ENCODE peak calls at places on chromosomes 4 and X, in nine cellular contexts. One of them, this sample, is unnamed.

GRCh38 chr4:46123872-46124755 is at the start of gene GABRG1:
- DNase-seq in NCI-H146: no peak
- DNase-seq in SJSA1: no peak
- DNase-seq in stimulated activated CD4-positive, alpha-beta T cell treated with anti-CD3 and anti-CD28 coated beads, TNF-alpha, amount 100 ng/mL, for 1 hour: no peak
- DNase-seq in RKO: no peak
- DNase-seq in Caco-2: no peak
- DNase-seq in effector memory CD8-positive, alpha-beta T cell: no peak
- DNase-seq in hippocampal formation: peak
- DNase-seq in AG20443: no peak
- DNase-seq in this sample: no peak

GRCh38 chr4:168540865-168541607 is 44.2 kb downstream of the PALLD start:
- DNase-seq in NCI-H146: no peak
- DNase-seq in SJSA1: peak
- DNase-seq in stimulated activated CD4-positive, alpha-beta T cell treated with anti-CD3 and anti-CD28 coated beads, TNF-alpha, amount 100 ng/mL, for 1 hour: no peak
- DNase-seq in RKO: no peak
- DNase-seq in Caco-2: no peak
- DNase-seq in effector memory CD8-positive, alpha-beta T cell: no peak
- DNase-seq in hippocampal formation: no peak
- DNase-seq in AG20443: no peak
- DNase-seq in this sample: no peak

GRCh38 chrX:51608071-51608470 is 10.6 kb downstream of the CENPVL3 start:
- DNase-seq in NCI-H146: no peak
- DNase-seq in SJSA1: no peak
- DNase-seq in stimulated activated CD4-positive, alpha-beta T cell treated with anti-CD3 and anti-CD28 coated beads, TNF-alpha, amount 100 ng/mL, for 1 hour: no peak
- DNase-seq in RKO: no peak
- DNase-seq in Caco-2: no peak
- DNase-seq in effector memory CD8-positive, alpha-beta T cell: no peak
- DNase-seq in hippocampal formation: no peak
- DNase-seq in AG20443: peak
- DNase-seq in this sample: no peak

GRCh38 chr4:4914059-4914820 is 54.8 kb downstream of the MSX1 start:
- DNase-seq in NCI-H146: no peak
- DNase-seq in SJSA1: no peak
- DNase-seq in stimulated activated CD4-positive, alpha-beta T cell treated with anti-CD3 and anti-CD28 coated beads, TNF-alpha, amount 100 ng/mL, for 1 hour: no peak
- DNase-seq in RKO: peak
- DNase-seq in Caco-2: no peak
- DNase-seq in effector memory CD8-positive, alpha-beta T cell: no peak
- DNase-seq in hippocampal formation: no peak
- DNase-seq in AG20443: peak
- DNase-seq in this sample: no peak

GRCh38 chrX:7069556-7069955 is 78.0 kb upstream of the STS start:
- DNase-seq in NCI-H146: no peak
- DNase-seq in SJSA1: no peak
- DNase-seq in stimulated activated CD4-positive, alpha-beta T cell treated with anti-CD3 and anti-CD28 coated beads, TNF-alpha, amount 100 ng/mL, for 1 hour: no peak
- DNase-seq in RKO: no peak
- DNase-seq in Caco-2: peak
- DNase-seq in effector memory CD8-positive, alpha-beta T cell: no peak
- DNase-seq in hippocampal formation: no peak
- DNase-seq in AG20443: no peak
- DNase-seq in this sample: no peak

GRCh38 chr4:86831262-86832090 is 17.7 kb downstream of the SLC10A6 start:
- DNase-seq in NCI-H146: peak
- DNase-seq in SJSA1: peak
- DNase-seq in stimulated activated CD4-positive, alpha-beta T cell treated with anti-CD3 and anti-CD28 coated beads, TNF-alpha, amount 100 ng/mL, for 1 hour: no peak
- DNase-seq in RKO: no peak
- DNase-seq in Caco-2: no peak
- DNase-seq in effector memory CD8-positive, alpha-beta T cell: no peak
- DNase-seq in hippocampal formation: no peak
- DNase-seq in AG20443: peak
- DNase-seq in this sample: no peak

GRCh38 chr4:6195602-6196319 is 4.6 kb downstream of the JAKMIP1 start:
- DNase-seq in NCI-H146: peak
- DNase-seq in SJSA1: no peak
- DNase-seq in stimulated activated CD4-positive, alpha-beta T cell treated with anti-CD3 and anti-CD28 coated beads, TNF-alpha, amount 100 ng/mL, for 1 hour: no peak
- DNase-seq in RKO: no peak
- DNase-seq in Caco-2: no peak
- DNase-seq in effector memory CD8-positive, alpha-beta T cell: no peak
- DNase-seq in hippocampal formation: no peak
- DNase-seq in AG20443: no peak
- DNase-seq in this sample: no peak

GRCh38 chrX:39652336-39652735 is 445.4 kb downstream of the BCOR start:
- DNase-seq in NCI-H146: peak
- DNase-seq in SJSA1: peak
- DNase-seq in stimulated activated CD4-positive, alpha-beta T cell treated with anti-CD3 and anti-CD28 coated beads, TNF-alpha, amount 100 ng/mL, for 1 hour: no peak
- DNase-seq in RKO: no peak
- DNase-seq in Caco-2: peak
- DNase-seq in effector memory CD8-positive, alpha-beta T cell: no peak
- DNase-seq in hippocampal formation: no peak
- DNase-seq in AG20443: peak
- DNase-seq in this sample: peak

GRCh38 chrX:20980426-20980825 is 393.8 kb upstream of the CNKSR2 start:
- DNase-seq in NCI-H146: no peak
- DNase-seq in SJSA1: no peak
- DNase-seq in stimulated activated CD4-positive, alpha-beta T cell treated with anti-CD3 and anti-CD28 coated beads, TNF-alpha, amount 100 ng/mL, for 1 hour: no peak
- DNase-seq in RKO: no peak
- DNase-seq in Caco-2: no peak
- DNase-seq in effector memory CD8-positive, alpha-beta T cell: no peak
- DNase-seq in hippocampal formation: no peak
- DNase-seq in AG20443: no peak
- DNase-seq in this sample: no peak

GRCh38 chr4:23084559-23085248 is 392.0 kb downstream of the GBA3 start:
- DNase-seq in NCI-H146: no peak
- DNase-seq in SJSA1: peak
- DNase-seq in stimulated activated CD4-positive, alpha-beta T cell treated with anti-CD3 and anti-CD28 coated beads, TNF-alpha, amount 100 ng/mL, for 1 hour: no peak
- DNase-seq in RKO: peak
- DNase-seq in Caco-2: no peak
- DNase-seq in effector memory CD8-positive, alpha-beta T cell: no peak
- DNase-seq in hippocampal formation: no peak
- DNase-seq in AG20443: peak
- DNase-seq in this sample: no peak

GRCh38 chr4:168846414-168846813 is 163.6 kb downstream of the CBR4 start:
- DNase-seq in NCI-H146: no peak
- DNase-seq in SJSA1: no peak
- DNase-seq in stimulated activated CD4-positive, alpha-beta T cell treated with anti-CD3 and anti-CD28 coated beads, TNF-alpha, amount 100 ng/mL, for 1 hour: no peak
- DNase-seq in RKO: no peak
- DNase-seq in Caco-2: no peak
- DNase-seq in effector memory CD8-positive, alpha-beta T cell: no peak
- DNase-seq in hippocampal formation: no peak
- DNase-seq in AG20443: no peak
- DNase-seq in this sample: no peak

GRCh38 chr4:147481577-147482109 is 746 bp downstream of the EDNRA start:
- DNase-seq in NCI-H146: no peak
- DNase-seq in SJSA1: no peak
- DNase-seq in stimulated activated CD4-positive, alpha-beta T cell treated with anti-CD3 and anti-CD28 coated beads, TNF-alpha, amount 100 ng/mL, for 1 hour: no peak
- DNase-seq in RKO: no peak
- DNase-seq in Caco-2: no peak
- DNase-seq in effector memory CD8-positive, alpha-beta T cell: no peak
- DNase-seq in hippocampal formation: no peak
- DNase-seq in AG20443: peak
- DNase-seq in this sample: no peak

GRCh38 chrX:135974279-135974856 is 580 bp upstream of the MMGT1 start:
- DNase-seq in NCI-H146: peak
- DNase-seq in SJSA1: peak
- DNase-seq in stimulated activated CD4-positive, alpha-beta T cell treated with anti-CD3 and anti-CD28 coated beads, TNF-alpha, amount 100 ng/mL, for 1 hour: peak
- DNase-seq in RKO: peak
- DNase-seq in Caco-2: peak
- DNase-seq in effector memory CD8-positive, alpha-beta T cell: peak
- DNase-seq in hippocampal formation: peak
- DNase-seq in AG20443: no peak
- DNase-seq in this sample: peak

GRCh38 chr4:181908168-181908567 is 335.0 kb upstream of the TENM3 start:
- DNase-seq in NCI-H146: no peak
- DNase-seq in SJSA1: no peak
- DNase-seq in stimulated activated CD4-positive, alpha-beta T cell treated with anti-CD3 and anti-CD28 coated beads, TNF-alpha, amount 100 ng/mL, for 1 hour: no peak
- DNase-seq in RKO: no peak
- DNase-seq in Caco-2: no peak
- DNase-seq in effector memory CD8-positive, alpha-beta T cell: no peak
- DNase-seq in hippocampal formation: no peak
- DNase-seq in AG20443: no peak
- DNase-seq in this sample: no peak

GRCh38 chrX:10833299-10834169 is 213.1 kb upstream of the MID1 start:
- DNase-seq in NCI-H146: peak
- DNase-seq in SJSA1: no peak
- DNase-seq in stimulated activated CD4-positive, alpha-beta T cell treated with anti-CD3 and anti-CD28 coated beads, TNF-alpha, amount 100 ng/mL, for 1 hour: no peak
- DNase-seq in RKO: no peak
- DNase-seq in Caco-2: peak
- DNase-seq in effector memory CD8-positive, alpha-beta T cell: no peak
- DNase-seq in hippocampal formation: no peak
- DNase-seq in AG20443: peak
- DNase-seq in this sample: peak

GRCh38 chr4:66691101-66691500 is 854.2 kb downstream of the CENPC start:
- DNase-seq in NCI-H146: no peak
- DNase-seq in SJSA1: no peak
- DNase-seq in stimulated activated CD4-positive, alpha-beta T cell treated with anti-CD3 and anti-CD28 coated beads, TNF-alpha, amount 100 ng/mL, for 1 hour: no peak
- DNase-seq in RKO: peak
- DNase-seq in Caco-2: peak
- DNase-seq in effector memory CD8-positive, alpha-beta T cell: no peak
- DNase-seq in hippocampal formation: no peak
- DNase-seq in AG20443: no peak
- DNase-seq in this sample: no peak